ENCODE peak calls at places on chromosomes 6 and 20, in five cellular contexts. W is iPS-NIHi11, I is sigmoid colon, Z is occipital lobe, U is GM20000. H is an unnamed sample.

GRCh38 chr6:152975204-152975915 is 7.5 kb downstream of the FBXO5 start:
- DNase-seq in I (no peak), U (no peak), Z (no peak), W (no peak), H (no peak)

GRCh38 chr6:71043902-71044301 is 87.0 kb upstream of the B3GAT2 start:
- DNase-seq in U (no peak), W (no peak), Z (no peak), I (no peak), H (peak; percentile 17)

GRCh38 chr20:20237093-20237959 is 130.6 kb upstream of the INSM1 start:
- DNase-seq in W (peak; percentile 76), U (peak; percentile 72), Z (no peak), I (no peak), H (peak; percentile 57)

GRCh38 chr6:163520956-163521355 is 106.4 kb downstream of the QKI start:
- DNase-seq in U (no peak), Z (no peak), I (no peak), W (no peak), H (no peak)

GRCh38 chr6:46972521-46972920 is 50.8 kb upstream of the ADGRF5 start:
- DNase-seq in W (no peak), I (no peak), Z (no peak), U (no peak), H (no peak)

GRCh38 chr6:127515234-127515793 is 3.8 kb downstream of the MTCL3 start:
- DNase-seq in W (peak; percentile 71), U (peak; percentile 33), Z (peak; percentile 59), I (no peak), H (no peak)

GRCh38 chr6:162829013-162829742 is 101.4 kb downstream of the PACRG start:
- DNase-seq in U (no peak), W (no peak), Z (no peak), I (no peak), H (no peak)

GRCh38 chr6:28295326-28295725 is 14.0 kb downstream of the PGBD1 start:
- DNase-seq in Z (no peak), I (no peak), W (no peak), U (no peak), H (peak; percentile 11)

GRCh38 chr6:116949964-116950363 is 72.9 kb downstream of the RFX6 start:
- DNase-seq in Z (no peak), W (no peak), I (no peak), U (no peak), H (no peak)

GRCh38 chr20:56724246-56724757 is 95.2 kb downstream of the TFAP2C start:
- DNase-seq in Z (no peak), I (no peak), W (no peak), U (no peak), H (no peak)

GRCh38 chr20:36919715-36920333 is 31.7 kb downstream of the SAMHD1 start:
- DNase-seq in W (peak; percentile 65), I (no peak), U (peak; percentile 60), Z (no peak), H (peak; percentile 64)

GRCh38 chr6:90663106-90663505 is 76.2 kb upstream of the MAP3K7 start:
- DNase-seq in I (no peak), U (no peak), W (no peak), Z (no peak), H (no peak)

GRCh38 chr6:39790772-39791171 is 1.4 kb upstream of the DAAM2 start:
- DNase-seq in I (no peak), U (no peak), W (no peak), Z (no peak), H (no peak)

GRCh38 chr20:44423480-44423879 is 52.2 kb upstream of the TTPAL start:
- DNase-seq in U (no peak), Z (no peak), I (no peak), W (no peak), H (no peak)

GRCh38 chr6:148140772-148141557 is 201.7 kb upstream of the SASH1 start:
- DNase-seq in I (no peak), U (no peak), Z (no peak), W (no peak), H (no peak)

GRCh38 chr20:12056836-12057235 is 139.1 kb downstream of the BTBD3 start:
- DNase-seq in W (no peak), I (no peak), Z (no peak), U (no peak), H (no peak)

GRCh38 chr6:161082215-161082614 is 90.6 kb downstream of the MAP3K4 start:
- DNase-seq in I (no peak), U (no peak), Z (no peak), W (no peak), H (no peak)

GRCh38 chr20:31570735-31571617 is 34.1 kb upstream of the ID1 start:
- DNase-seq in Z (peak; percentile 81), W (no peak), I (peak; percentile 76), U (no peak), H (no peak)

GRCh38 chr6:73234732-73235131 is 9.4 kb upstream of the KHDC1L start:
- DNase-seq in Z (no peak), I (no peak), W (no peak), U (no peak), H (no peak)

GRCh38 chr20:10674684-10675455 is 1.1 kb upstream of the JAG1 start:
- DNase-seq in Z (peak; percentile 10), I (peak; percentile 91), U (peak; percentile 87), W (peak; percentile 88), H (peak; percentile 88)

GRCh38 chr6:36938536-36938935 is 16.0 kb upstream of the PI16 start:
- DNase-seq in U (no peak), I (no peak), W (no peak), Z (no peak), H (no peak)

GRCh38 chr6:26284537-26285142 is 80.4 kb upstream of the BTN3A2 start:
- DNase-seq in Z (no peak), I (peak; percentile 87), U (peak; percentile 6), W (no peak), H (peak; percentile 84)

GRCh38 chr6:88161921-88162320 is 4.2 kb downstream of the CNR1 start:
- DNase-seq in I (no peak), W (no peak), U (no peak), Z (no peak), H (no peak)

GRCh38 chr20:5991623-5992441 is 41.4 kb downstream of the MCM8 start:
- DNase-seq in U (no peak), Z (no peak), W (no peak), I (no peak), H (no peak)

GRCh38 chr6:108737594-108738546 is 110.4 kb upstream of the ARMC2 start:
- DNase-seq in Z (no peak), W (no peak), I (peak; percentile 77), U (no peak), H (no peak)

GRCh38 chr6:160393966-160394653 is 45.9 kb downstream of the SLC22A3 start:
- DNase-seq in Z (no peak), I (no peak), U (no peak), W (peak; percentile 43), H (no peak)

GRCh38 chr6:116218172-116218633 is 35.7 kb downstream of the TSPYL4 start:
- DNase-seq in I (no peak), U (no peak), Z (no peak), W (no peak), H (no peak)

GRCh38 chr6:10586302-10586701 is 65.2 kb downstream of the GCNT2 start:
- DNase-seq in U (no peak), W (no peak), I (no peak), Z (no peak), H (no peak)

GRCh38 chr6:18099501-18099900 is 23.0 kb downstream of the NHLRC1 start:
- DNase-seq in U (no peak), Z (no peak), W (no peak), I (no peak), H (peak; percentile 35)